ENCODE peak calls at places on chromosomes 2 and 18, in eight cellular contexts. O is tibial nerve, S is A549, L is body of pancreas, G is ovary, T is prostate gland, R is transverse colon, B is right lobe of liver. I is an unnamed sample. For H3K4me1, the result is how much of the 10 kb centered on the place peaks cover.

GRCh38 chr2:172094319-172095145 is 8.2 kb downstream of the DLX2 start:
- DNase-seq in S (peak), T (no peak), O (no peak), L (no peak), G (no peak), B (no peak), R (no peak), I (no peak)

GRCh38 chr2:20617892-20618467 is 32.9 kb downstream of the HS1BP3 start:
- DNase-seq in S (peak), B (peak), L (peak), G (peak), R (peak), O (peak), T (peak), I (peak)

GRCh38 chr2:181575024-181575649 is 81.8 kb downstream of the CERKL start:
- DNase-seq in R (no peak), L (no peak), S (no peak), B (no peak), T (no peak), G (no peak), O (no peak), I (no peak)

GRCh38 chr2:218805627-218806026 is 23.7 kb downstream of the CYP27A1 start:
- DNase-seq in B (no peak), L (no peak), O (no peak), S (no peak), R (no peak), T (peak), G (no peak), I (peak)

GRCh38 chr2:206783718-206784117 is 18.3 kb downstream of the FASTKD2 start:
- DNase-seq in O (no peak), R (no peak), L (no peak), T (no peak), S (no peak), B (no peak), G (no peak), I (no peak)

GRCh38 chr2:9260411-9261037 is 53.9 kb downstream of the ASAP2 start:
- DNase-seq in R (no peak), S (no peak), O (no peak), L (no peak), B (no peak), T (no peak), G (no peak), I (no peak)

GRCh38 chr2:110866496-110866895 is 134.1 kb downstream of the ACOXL start:
- DNase-seq in G (no peak), T (no peak), B (no peak), S (no peak), R (no peak), L (no peak), O (no peak), I (no peak)

GRCh38 chr18:22680968-22681367 is 252.2 kb upstream of the RBBP8 start:
- DNase-seq in L (no peak), G (no peak), T (no peak), R (no peak), B (no peak), O (no peak), S (no peak), I (no peak)

GRCh38 chr18:8807502-8807833 is 102.1 kb downstream of the MTCL1 start:
- DNase-seq in L (no peak), O (no peak), B (no peak), G (no peak), R (no peak), S (no peak), T (no peak), I (no peak)

GRCh38 chr2:120699292-120699691 is 36.4 kb upstream of the GLI2 start:
- DNase-seq in O (no peak), T (no peak), B (no peak), S (no peak), R (no peak), L (no peak), G (no peak), I (no peak)

GRCh38 chr2:23850564-23851256 is 76.2 kb downstream of the ATAD2B start:
- DNase-seq in R (no peak), S (no peak), L (no peak), G (no peak), T (no peak), O (no peak), B (no peak), I (no peak)

GRCh38 chr2:3470856-3471737 is 48.2 kb downstream of the ADI1 start:
- DNase-seq in T (peak), R (no peak), L (no peak), G (no peak), O (no peak), S (no peak), B (no peak), I (no peak)

GRCh38 chr18:14974576-14974975 is 226.6 kb downstream of the ANKRD30B start:
- DNase-seq in G (no peak), L (no peak), O (no peak), T (no peak), R (no peak), B (no peak), S (no peak), I (no peak)

GRCh38 chr2:221104391-221104811 is 467.7 kb downstream of the EPHA4 start:
- DNase-seq in G (peak), B (peak), O (peak), L (no peak), T (peak), S (no peak), R (no peak), I (peak)

GRCh38 chr2:81853331-81853730 is 1548.8 kb upstream of the LRRTM1 start:
- DNase-seq in R (no peak), B (no peak), O (no peak), S (no peak), T (no peak), L (no peak), G (no peak), I (no peak)

GRCh38 chr2:154686162-154686561 is 12.3 kb upstream of the KCNJ3 start:
- DNase-seq in T (no peak), O (no peak), G (no peak), L (no peak), B (no peak), S (no peak), R (no peak), I (no peak)

GRCh38 chr2:224584111-224584764 is 925 bp downstream of the CUL3 start:
- DNase-seq in R (peak), S (peak), G (peak), B (peak), T (peak), O (no peak), L (peak), I (peak)

GRCh38 chr2:183037281-183037659 is 987 bp downstream of the NCKAP1 start:
- DNase-seq in B (no peak), L (no peak), G (no peak), T (no peak), R (no peak), S (no peak), O (no peak), I (no peak)

DNA sequence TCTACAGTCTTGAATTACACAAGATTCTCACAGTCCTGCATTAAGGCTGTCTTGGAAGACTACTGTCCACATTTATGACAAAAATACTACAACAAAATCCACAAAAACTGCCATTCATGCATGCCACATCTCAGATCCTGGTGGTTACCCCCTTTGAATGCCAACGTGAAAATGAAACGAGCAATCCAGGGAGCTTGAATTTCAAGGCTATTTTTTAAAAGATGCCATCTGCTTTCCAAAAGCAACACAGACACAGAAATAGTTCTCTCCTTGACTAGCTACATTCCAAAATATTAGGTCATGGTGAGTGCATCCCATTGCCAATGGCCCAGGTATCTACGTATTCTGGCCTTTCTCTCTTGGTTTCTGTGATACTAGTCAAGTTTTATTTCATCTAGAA is 36.3 kb downstream of the IRS1 start:
- DNase-seq in R (no peak), T (no peak), L (no peak), S (no peak), G (no peak), O (no peak), B (no peak), I (no peak)
- H3K4me1 ChIP-seq in R (under half), T (under half), L (under half), S (under half), G (under half), O (under half), B (under half), I (under half)

GRCh38 chr2:208254871-208255556 is at the start of gene IDH1:
- DNase-seq in O (peak), B (peak), L (peak), R (peak), G (peak), S (peak), T (peak), I (peak)

GRCh38 chr2:208253518-208254117 is 1.3 kb downstream of the IDH1 start:
- DNase-seq in T (no peak), L (no peak), G (no peak), S (no peak), B (no peak), R (no peak), O (no peak), I (no peak)

GRCh38 chr2:208254118-208254870 is 577 bp downstream of the IDH1 start:
- DNase-seq in O (peak), G (peak), S (peak), T (peak), R (peak), L (peak), B (peak), I (peak)

GRCh38 chr2:208255557-208256106 is 761 bp upstream of the IDH1 start:
- DNase-seq in R (no peak), O (no peak), S (no peak), B (no peak), G (no peak), T (no peak), L (no peak), I (no peak)

GRCh38 chr2:208256192-208256782 is 1.4 kb upstream of the IDH1 start:
- DNase-seq in O (no peak), T (no peak), S (no peak), B (no peak), L (no peak), R (no peak), G (no peak), I (no peak)
- TF ChIP-seq CTCF in O (no peak), T (peak), S (peak), B (peak), L (no peak), R (no peak), G (no peak), I (peak)

GRCh38 chr2:102929721-102930120 is 167.9 kb downstream of the TMEM182 start:
- DNase-seq in T (no peak), R (no peak), O (no peak), S (no peak), L (no peak), G (no peak), B (no peak), I (no peak)
- TF ChIP-seq POLR2A in T (no peak), R (no peak), O (no peak), S (no peak), L (no peak), G (no peak), B (no peak), I (no peak)

GRCh38 chr2:230412369-230412706 is 3.7 kb upstream of the SP100 start:
- DNase-seq in R (no peak), B (no peak), T (no peak), G (no peak), S (no peak), L (no peak), O (no peak), I (no peak)

GRCh38 chr2:230410861-230411464 is 5.0 kb upstream of the SP100 start:
- DNase-seq in S (no peak), O (no peak), T (no peak), B (no peak), R (no peak), G (no peak), L (no peak), I (no peak)

GRCh38 chr2:230410263-230410662 is 5.7 kb upstream of the SP100 start:
- DNase-seq in O (no peak), L (no peak), G (no peak), B (no peak), S (no peak), R (no peak), T (no peak), I (no peak)

GRCh38 chr2:230412846-230413245 is 3.2 kb upstream of the SP100 start:
- DNase-seq in G (no peak), O (no peak), R (no peak), S (no peak), B (no peak), T (no peak), L (no peak), I (no peak)

DNA sequence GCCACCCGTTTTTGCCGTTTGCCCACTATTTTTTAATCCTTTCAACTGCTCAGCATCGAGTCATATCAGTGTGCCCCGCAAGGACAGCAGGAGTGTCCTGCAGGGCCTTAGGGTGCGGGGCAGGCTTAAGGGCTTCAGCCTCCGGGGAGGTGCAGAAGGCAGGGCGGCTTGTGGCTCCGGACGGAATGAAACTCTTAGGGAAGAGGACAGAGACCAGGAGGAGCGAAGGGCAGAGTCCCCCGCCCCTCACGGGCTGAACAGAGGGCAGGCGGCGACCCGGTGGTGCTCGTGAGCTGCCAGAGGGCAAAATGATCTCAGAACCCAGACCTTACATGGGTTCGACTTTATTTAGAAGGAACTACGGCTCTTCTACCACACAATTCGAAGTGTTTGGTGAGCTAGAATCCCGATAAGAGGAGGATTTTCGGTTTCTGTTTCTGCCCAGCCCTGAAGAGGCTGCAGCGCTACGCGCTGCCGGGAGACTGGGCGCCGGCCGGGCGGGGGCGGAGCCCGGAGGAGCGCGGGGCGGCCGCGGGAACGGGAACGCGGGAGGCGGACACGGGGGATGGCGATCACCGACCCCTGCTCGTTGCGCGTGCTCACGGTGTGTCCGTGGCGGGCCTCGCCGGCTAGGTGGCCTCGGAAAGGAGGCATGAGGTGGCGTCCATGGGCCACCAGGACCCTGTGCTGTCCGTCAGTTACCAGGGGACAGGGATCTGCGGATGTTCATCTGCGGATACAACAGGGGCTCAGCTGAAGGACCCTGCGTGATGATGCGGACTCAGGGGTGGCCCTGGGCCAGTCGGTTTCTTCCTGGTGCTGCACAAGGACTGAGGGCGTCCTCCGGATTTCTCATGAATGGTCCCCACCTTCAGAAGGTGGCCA is 4.3 kb upstream of the SP100 start:
- DNase-seq in B (peak), O (no peak), T (peak), L (peak), S (peak), R (peak), G (peak), I (peak)
- H3K4me1 ChIP-seq in B (under half), O (under half), T (under half), L (under half), S (under half), R (under half), G (under half), I (under half)

DNA sequence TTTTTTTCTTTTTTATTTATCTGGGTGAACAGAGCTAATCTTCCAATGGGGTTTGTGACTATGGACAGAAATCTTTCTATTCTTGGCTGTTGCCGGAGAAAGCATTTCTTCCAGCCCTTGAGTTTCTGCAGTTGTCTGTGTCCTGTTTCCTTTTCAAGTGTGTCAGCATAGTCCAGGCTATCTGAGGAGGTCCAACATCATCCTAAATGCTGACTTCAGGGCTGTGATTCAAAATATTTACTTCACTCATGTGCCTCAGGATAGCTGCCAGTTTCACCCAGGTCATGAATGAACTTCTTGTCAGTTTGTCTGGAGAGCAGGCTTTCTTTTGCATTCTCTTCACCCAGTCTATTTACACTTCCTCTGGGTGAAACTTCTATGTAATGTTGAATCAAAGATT is 27.9 kb downstream of the ITGAV start:
- DNase-seq in G (no peak), B (no peak), R (no peak), L (no peak), S (no peak), O (no peak), T (no peak), I (no peak)
- TF ChIP-seq CTCF in G (no peak), B (no peak), R (no peak), L (no peak), S (no peak), O (no peak), T (no peak), I (no peak)

GRCh38 chr2:36371963-36372391 is 16.4 kb downstream of the CRIM1 start:
- DNase-seq in G (no peak), S (no peak), T (peak), R (no peak), L (no peak), O (no peak), B (no peak), I (no peak)
- TF ChIP-seq POLR2A in G (no peak), S (no peak), T (no peak), R (no peak), L (no peak), O (no peak), B (no peak), I (no peak)

DNA sequence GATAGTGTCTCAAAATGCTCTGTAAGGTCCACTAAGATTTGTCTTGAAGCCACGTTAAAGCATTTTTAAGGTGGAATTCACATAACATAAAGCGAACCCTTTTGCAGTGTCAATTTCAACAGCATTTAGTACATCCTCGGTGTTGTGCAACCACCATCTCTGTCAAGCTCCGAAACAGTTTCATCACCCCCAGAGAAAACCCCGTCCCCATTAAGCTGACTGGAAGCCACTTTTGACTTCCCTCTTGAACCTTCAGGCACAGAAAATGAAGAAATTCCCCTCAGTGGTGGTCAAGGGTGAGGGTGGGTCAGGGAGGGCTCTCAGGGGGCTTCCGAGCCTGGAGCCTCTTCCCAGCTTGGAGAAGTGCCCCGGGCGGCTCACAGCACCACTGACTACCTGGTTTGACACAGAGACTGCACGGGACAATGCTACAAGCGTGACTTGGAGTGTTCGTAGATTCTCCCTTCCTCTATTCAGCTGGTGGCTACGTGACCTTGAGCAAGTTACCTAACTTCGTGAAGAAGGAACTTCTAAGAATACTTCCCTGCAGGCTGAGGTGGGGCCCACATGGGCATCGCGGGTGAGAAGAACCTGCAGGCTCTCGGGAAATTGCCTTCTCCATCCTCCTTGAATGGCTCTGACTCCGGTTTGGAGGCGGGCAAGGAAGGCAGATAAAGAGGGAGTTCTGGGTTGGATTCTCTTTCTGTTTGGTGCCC is 100.3 kb upstream of the HDAC4 start:
- DNase-seq in R (no peak), G (no peak), B (no peak), L (no peak), T (no peak), S (no peak), O (no peak), I (peak)
- H3K4me1 ChIP-seq in R (under half), G (under half), B (under half), L (under half), T (under half), S (under half), O (under half), I (under half)

I was measured in adrenal gland.